ENCODE peak calls at places on chromosomes 2 and 18, in nine cellular contexts. P is CD4-positive, CD25-positive, alpha-beta regulatory T cell; K is sigmoid colon; Z is GM23338; M is astrocyte; V is CD8-positive, alpha-beta memory T cell; L is neuronal stem cell; X is SJSA1; H is HL-60. F is an unnamed sample.

GRCh38 chr18:8721716-8722115 is 16.4 kb downstream of the MTCL1 start:
- DNase-seq in P (no peak), K (no peak), Z (peak; percentile 42), M (peak; percentile 63), V (no peak), L (no peak), X (no peak), H (no peak), F (no peak)

GRCh38 chr2:128408349-128409305 is 90.0 kb upstream of the HS6ST1 start:
- DNase-seq in P (no peak), K (no peak), Z (no peak), M (peak; percentile 79), V (no peak), L (no peak), X (peak; percentile 69), H (no peak), F (no peak)

GRCh38 chr2:159053186-159054031 is 85.0 kb downstream of the TANC1 start:
- DNase-seq in P (no peak), K (no peak), Z (no peak), M (peak; percentile 95), V (no peak), L (no peak), X (peak; percentile 81), H (no peak), F (no peak)

GRCh38 chr18:52903858-52904257 is 563.9 kb downstream of the DCC start:
- DNase-seq in P (no peak), K (no peak), Z (peak; percentile 77), M (no peak), V (no peak), L (peak; percentile 45), X (no peak), H (peak; percentile 44), F (peak; percentile 75)

GRCh38 chr2:75528221-75528977 is 32.3 kb downstream of the EVA1A start:
- DNase-seq in P (no peak), K (no peak), Z (peak; percentile 11), M (no peak), V (no peak), L (no peak), X (peak; percentile 26), H (no peak), F (no peak)

GRCh38 chr2:135744761-135745314 is 3.2 kb downstream of the UBXN4 start:
- DNase-seq in P (no peak), K (no peak), Z (peak; percentile 52), M (peak; percentile 6), V (no peak), L (no peak), X (peak; percentile 33), H (peak; percentile 62), F (peak; percentile 73)

GRCh38 chr2:47264183-47264582 is 109.1 kb upstream of the STPG4 start:
- DNase-seq in P (no peak), K (no peak), Z (peak; percentile 70), M (no peak), V (no peak), L (no peak), X (no peak), H (no peak), F (no peak)

GRCh38 chr2:31322376-31322775 is 88.4 kb downstream of the EHD3 start:
- DNase-seq in P (no peak), K (no peak), Z (no peak), M (no peak), V (no peak), L (no peak), X (no peak), H (no peak), F (no peak)

GRCh38 chr18:62585274-62586147 is 62.7 kb downstream of the ZCCHC2 start:
- DNase-seq in P (no peak), K (no peak), Z (no peak), M (no peak), V (no peak), L (no peak), X (no peak), H (no peak), F (no peak)

DNA sequence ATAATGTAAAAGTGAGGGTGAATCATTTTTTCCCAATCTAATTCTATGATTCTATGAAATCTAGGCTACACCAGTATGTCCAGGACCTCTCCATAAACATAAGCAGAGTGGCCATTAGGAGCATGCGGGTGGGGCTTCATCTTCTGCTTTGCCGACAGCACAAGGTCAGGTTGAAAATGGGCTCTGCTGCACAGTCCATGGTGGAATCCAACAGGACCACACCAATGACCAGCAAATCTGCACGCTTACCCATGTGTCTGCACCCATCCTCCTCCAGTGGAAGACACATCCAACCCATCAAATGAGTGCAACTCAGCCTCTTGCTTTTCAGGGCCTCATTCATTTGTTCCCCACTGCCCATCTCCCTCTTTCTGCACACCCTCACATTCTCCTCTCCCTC is 43.3 kb upstream of the SKOR2 start:
- DNase-seq in P (no peak), K (no peak), Z (no peak), M (no peak), V (no peak), L (no peak), X (no peak), H (no peak), F (no peak)
- H3K27me3 ChIP-seq in P (no peaks in the 10 kb centered on the region), K (no peaks in the 10 kb centered on the region), Z (no peaks in the 10 kb centered on the region), M (no peaks in the 10 kb centered on the region), V (no peaks in the 10 kb centered on the region), L (no peaks in the 10 kb centered on the region), X (no peaks in the 10 kb centered on the region), H (peaks cover 5% of the 10 kb centered on the region), F (no peaks in the 10 kb centered on the region)

GRCh38 chr2:72146357-72147302 is 1.0 kb downstream of the CYP26B1 start:
- DNase-seq in P (no peak), K (peak; percentile 62), Z (peak; percentile 68), M (no peak), V (peak; percentile 34), L (no peak), X (no peak), H (no peak), F (peak; percentile 14)
- H3K4me3 ChIP-seq in P (no peak overlapping the region), K (peak overlapping the region; percentile 55), Z (peak overlapping the region; percentile 77), M (no peak overlapping the region), V (no peak overlapping the region), L (peak overlapping the region; percentile 59), X (no peak overlapping the region), H (no peak overlapping the region), F (peak overlapping the region; percentile 56)

GRCh38 chr2:138780451-138780880 is 276 bp upstream of the NXPH2 start:
- DNase-seq in P (no peak), K (no peak), Z (peak; percentile 58), M (no peak), V (no peak), L (peak; percentile 33), X (no peak), H (no peak), F (no peak)
- H3K27me3 ChIP-seq in P (peaks cover 8% of the 10 kb centered on the region), K (peaks cover 28% of the 10 kb centered on the region), Z (peaks cover 55% of the 10 kb centered on the region), M (peaks cover 46% of the 10 kb centered on the region), V (no peaks in the 10 kb centered on the region), L (peaks cover 53% of the 10 kb centered on the region), X (peaks cover 25% of the 10 kb centered on the region), H (peaks cover 35% of the 10 kb centered on the region), F (peaks cover 9% of the 10 kb centered on the region)

GRCh38 chr2:15871239-15871783 is 69.0 kb upstream of the MYCN start:
- DNase-seq in P (no peak), K (no peak), Z (no peak), M (no peak), V (no peak), L (no peak), X (no peak), H (no peak), F (no peak)

GRCh38 chr2:15868704-15869103 is 71.6 kb upstream of the MYCN start:
- DNase-seq in P (no peak), K (no peak), Z (no peak), M (no peak), V (no peak), L (no peak), X (no peak), H (no peak), F (no peak)

GRCh38 chr2:15869396-15869795 is 71.0 kb upstream of the MYCN start:
- DNase-seq in P (no peak), K (no peak), Z (no peak), M (no peak), V (no peak), L (no peak), X (no peak), H (no peak), F (no peak)

GRCh38 chr2:15870565-15870964 is 69.8 kb upstream of the MYCN start:
- DNase-seq in P (no peak), K (no peak), Z (no peak), M (no peak), V (no peak), L (no peak), X (no peak), H (no peak), F (no peak)

DNA sequence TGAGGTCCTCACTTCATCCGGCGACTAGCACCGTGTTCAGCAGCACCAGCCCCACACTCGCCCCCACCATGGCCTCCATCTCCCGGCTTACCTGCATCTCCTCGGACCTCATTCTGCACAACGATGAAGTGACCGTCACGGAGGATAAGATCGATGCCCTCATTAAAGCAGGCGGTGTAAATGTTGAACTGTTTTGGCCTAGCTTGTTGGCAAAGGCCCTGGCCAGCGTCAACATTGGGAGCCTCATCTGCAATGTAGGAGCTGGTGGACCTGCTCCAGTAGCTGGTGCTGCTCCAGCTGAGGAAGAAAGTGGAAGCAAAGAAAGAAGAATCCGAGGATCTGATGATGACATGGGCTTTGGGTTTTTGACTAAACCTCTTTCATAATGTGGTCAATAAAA is 70.5 kb upstream of the MYCN start:
- DNase-seq in P (no peak), K (no peak), Z (no peak), M (no peak), V (no peak), L (no peak), X (no peak), H (no peak), F (no peak)
- H3K4me3 ChIP-seq in P (no peak overlapping the region), K (no peak overlapping the region), Z (no peak overlapping the region), M (no peak overlapping the region), V (no peak overlapping the region), L (no peak overlapping the region), X (no peak overlapping the region), H (no peak overlapping the region), F (no peak overlapping the region)

GRCh38 chr18:79395308-79395640 is 456 bp upstream of the NFATC1 start:
- DNase-seq in P (no peak), K (no peak), Z (no peak), M (no peak), V (no peak), L (no peak), X (no peak), H (no peak), F (no peak)
- H3K27me3 ChIP-seq in P (peaks cover under 1% of the 10 kb centered on the region), K (no peaks in the 10 kb centered on the region), Z (peaks cover 91% of the 10 kb centered on the region), M (peaks cover 47% of the 10 kb centered on the region), V (peaks cover 6% of the 10 kb centered on the region), L (peaks cover 82% of the 10 kb centered on the region), X (no peaks in the 10 kb centered on the region), H (peaks cover 15% of the 10 kb centered on the region), F (no peaks in the 10 kb centered on the region)

F was measured in WERI-Rb-1.